ENCODE peak calls at places on chromosomes 12 and 14, in seven cellular contexts. B, J, M, T, O, F and X are unnamed samples.

GRCh38 chr14:63974176-63974575 is 121.4 kb downstream of the SYNE2 start:
- DNase-seq in B (no peak), J (no peak), M (no peak), T (no peak), O (no peak), F (no peak), X (no peak)

GRCh38 chr12:7951671-7952070 is 15.7 kb upstream of the SLC2A3 start:
- DNase-seq in B (no peak), J (no peak), M (no peak), T (no peak), O (no peak), F (peak; percentile 29), X (no peak)

GRCh38 chr14:32407170-32407569 is 78.1 kb downstream of the AKAP6 start:
- DNase-seq in B (no peak), J (no peak), M (no peak), T (no peak), O (no peak), F (no peak), X (no peak)

GRCh38 chr14:105927094-105927475 is 400.7 kb downstream of the TMEM121 start:
- DNase-seq in B (peak; percentile 34), J (no peak), M (no peak), T (no peak), O (no peak), F (no peak), X (no peak)

GRCh38 chr12:49089831-49090773 is 4.5 kb downstream of the DHH start:
- DNase-seq in B (no peak), J (no peak), M (no peak), T (peak; percentile 34), O (peak; percentile 55), F (peak; percentile 73), X (peak; percentile 57)

GRCh38 chr12:1928439-1929121 is 10.1 kb upstream of the CACNA2D4 start:
- DNase-seq in B (no peak), J (no peak), M (no peak), T (no peak), O (no peak), F (no peak), X (peak; percentile 11)

GRCh38 chr12:50017047-50017446 is 8.2 kb downstream of the RACGAP1 start:
- DNase-seq in B (no peak), J (no peak), M (no peak), T (peak; percentile 81), O (no peak), F (peak; percentile 96), X (no peak)

GRCh38 chr14:68140801-68141200 is 321.2 kb downstream of the RAD51B start:
- DNase-seq in B (no peak), J (no peak), M (no peak), T (no peak), O (no peak), F (no peak), X (no peak)

GRCh38 chr12:16228067-16228466 is 49.4 kb downstream of the SLC15A5 start:
- DNase-seq in B (no peak), J (no peak), M (no peak), T (no peak), O (no peak), F (peak; percentile 34), X (no peak)

GRCh38 chr12:84599539-84599938 is 313.1 kb downstream of the SLC6A15 start:
- DNase-seq in B (no peak), J (no peak), M (peak; percentile 54), T (no peak), O (no peak), F (peak; percentile 60), X (no peak)

GRCh38 chr12:54357802-54358619 is 6.3 kb downstream of the GPR84 start:
- DNase-seq in B (no peak), J (peak; percentile 33), M (no peak), T (no peak), O (no peak), F (peak; percentile 64), X (peak; percentile 66)

GRCh38 chr12:27999970-28000369 is 27.4 kb upstream of the PTHLH start:
- DNase-seq in B (no peak), J (no peak), M (no peak), T (no peak), O (no peak), F (peak; percentile 14), X (no peak)

GRCh38 chr12:14393736-14394135 is 28.3 kb downstream of the ATF7IP start:
- DNase-seq in B (no peak), J (no peak), M (no peak), T (no peak), O (no peak), F (peak; percentile 46), X (no peak)

GRCh38 chr14:65850429-65851145 is 438.1 kb downstream of the FUT8 start:
- DNase-seq in B (no peak), J (peak; percentile 20), M (no peak), T (no peak), O (no peak), F (no peak), X (no peak)

GRCh38 chr12:2266666-2267623 is 214.2 kb downstream of the CACNA1C start:
- DNase-seq in B (peak; percentile 25), J (no peak), M (no peak), T (no peak), O (no peak), F (no peak), X (no peak)

DNA sequence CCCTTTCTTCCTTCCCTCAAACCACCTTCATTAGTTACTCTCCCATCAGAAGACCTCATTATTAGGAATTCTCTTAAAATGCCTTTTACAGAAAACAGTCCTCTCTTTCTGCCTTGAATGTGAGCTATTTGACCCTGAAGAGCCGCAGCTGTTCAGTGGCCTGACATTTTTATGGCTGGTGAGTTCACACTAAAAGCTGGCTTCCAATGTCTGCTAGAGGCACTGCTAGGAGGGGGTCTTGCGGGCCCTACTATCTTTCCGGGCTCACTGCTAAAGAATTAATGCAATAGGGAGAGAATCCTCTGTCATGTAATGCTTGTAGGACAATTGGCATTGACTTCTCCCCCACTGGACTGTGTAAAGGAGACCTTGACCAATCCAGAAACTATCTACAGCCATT is 87.7 kb downstream of the GPR135 start:
- DNase-seq in B (no peak), J (no peak), M (no peak), T (no peak), O (no peak), F (no peak), X (no peak)
- H3K27ac ChIP-seq in B (no peak overlapping the region), J (peak overlapping the region; percentile 55), M (no peak overlapping the region), T (peak overlapping the region; percentile 67), O (no peak overlapping the region), F (no peak overlapping the region), X (no peak overlapping the region)

GRCh38 chr14:76181546-76181945 is 29.8 kb downstream of the GPATCH2L start:
- DNase-seq in B (no peak), J (no peak), M (no peak), T (no peak), O (no peak), F (peak; percentile 34), X (peak; percentile 63)

GRCh38 chr14:76174982-76175381 is 23.3 kb downstream of the GPATCH2L start:
- DNase-seq in B (no peak), J (no peak), M (no peak), T (no peak), O (no peak), F (no peak), X (no peak)

DNA sequence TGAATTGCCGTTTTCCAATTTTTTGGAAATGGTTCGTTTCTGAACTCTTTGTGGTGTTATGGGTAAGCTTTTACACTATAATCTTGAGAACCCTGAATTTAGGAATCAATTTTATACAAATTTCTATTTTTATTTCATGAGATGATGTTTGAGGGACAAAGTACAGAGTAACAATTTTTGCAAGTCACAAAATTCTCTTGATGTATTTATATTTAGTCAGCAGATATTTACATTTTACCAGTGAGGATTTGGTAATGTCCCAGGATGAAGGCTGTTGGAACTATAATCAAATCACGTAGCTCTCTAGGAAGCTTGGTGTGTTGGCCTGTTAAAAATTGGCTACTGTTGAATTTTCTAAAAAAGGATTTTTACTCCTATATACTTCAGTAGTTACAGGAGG is 24.2 kb downstream of the GPATCH2L start:
- DNase-seq in B (no peak), J (no peak), M (no peak), T (no peak), O (no peak), F (no peak), X (no peak)
- H3K27ac ChIP-seq in B (no peak overlapping the region), J (no peak overlapping the region), M (no peak overlapping the region), T (no peak overlapping the region), O (no peak overlapping the region), F (no peak overlapping the region), X (no peak overlapping the region)

DNA sequence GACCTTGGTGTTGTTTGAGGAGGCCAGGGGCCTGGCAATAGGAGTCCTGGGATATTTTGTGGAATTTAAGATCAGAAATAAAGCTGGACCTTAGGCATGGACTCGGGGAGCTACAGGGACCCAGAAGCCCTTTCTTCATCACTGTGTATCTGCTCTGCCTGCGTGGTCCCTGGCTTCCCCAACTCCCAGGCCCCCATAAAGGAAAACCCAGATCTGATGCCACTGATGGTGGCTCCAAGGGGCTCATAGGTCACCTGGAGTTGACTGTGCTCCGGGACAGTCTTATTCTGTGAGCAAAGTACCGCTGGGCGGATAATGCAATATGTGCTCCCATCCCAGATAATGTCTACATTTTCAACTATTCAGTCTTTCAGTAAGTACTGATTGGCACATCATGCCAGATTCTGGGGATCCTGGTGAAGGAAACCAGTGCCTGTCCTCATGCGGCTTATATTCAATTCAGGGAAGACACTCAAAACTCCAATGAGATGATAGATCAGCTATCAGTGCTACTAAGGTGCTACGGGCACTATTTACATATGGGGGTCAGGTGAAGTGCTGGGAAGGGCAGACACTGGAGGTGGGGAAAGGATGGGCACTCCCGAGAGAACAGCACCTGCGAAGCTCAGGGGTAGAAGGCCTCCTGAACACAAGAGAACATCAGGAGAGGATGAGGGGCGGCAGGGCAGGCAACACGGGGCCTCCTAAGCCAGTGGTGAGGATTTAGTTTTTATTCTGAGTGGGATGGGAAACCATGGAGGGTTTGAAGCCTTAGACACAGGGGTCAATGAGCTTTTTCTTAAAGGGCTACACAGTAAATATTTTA is 5.5 kb upstream of the SELPLG start:
- DNase-seq in B (no peak), J (no peak), M (no peak), T (no peak), O (no peak), F (no peak), X (no peak)
- H3K27ac ChIP-seq in B (no peak overlapping the region), J (no peak overlapping the region), M (no peak overlapping the region), T (peak overlapping the region; percentile 94), O (no peak overlapping the region), F (no peak overlapping the region), X (no peak overlapping the region)

GRCh38 chr12:31494455-31494854 is 96.5 kb downstream of the DENND5B start:
- DNase-seq in B (no peak), J (no peak), M (no peak), T (no peak), O (no peak), F (no peak), X (no peak)

GRCh38 chr12:31498424-31498823 is 92.5 kb downstream of the DENND5B start:
- DNase-seq in B (no peak), J (no peak), M (no peak), T (no peak), O (no peak), F (no peak), X (no peak)

GRCh38 chr12:31504625-31505222 is 86.2 kb downstream of the DENND5B start:
- DNase-seq in B (no peak), J (no peak), M (no peak), T (no peak), O (no peak), F (no peak), X (no peak)

GRCh38 chr12:31496257-31496656 is 94.7 kb downstream of the DENND5B start:
- DNase-seq in B (no peak), J (no peak), M (no peak), T (no peak), O (no peak), F (peak; percentile 47), X (no peak)

DNA sequence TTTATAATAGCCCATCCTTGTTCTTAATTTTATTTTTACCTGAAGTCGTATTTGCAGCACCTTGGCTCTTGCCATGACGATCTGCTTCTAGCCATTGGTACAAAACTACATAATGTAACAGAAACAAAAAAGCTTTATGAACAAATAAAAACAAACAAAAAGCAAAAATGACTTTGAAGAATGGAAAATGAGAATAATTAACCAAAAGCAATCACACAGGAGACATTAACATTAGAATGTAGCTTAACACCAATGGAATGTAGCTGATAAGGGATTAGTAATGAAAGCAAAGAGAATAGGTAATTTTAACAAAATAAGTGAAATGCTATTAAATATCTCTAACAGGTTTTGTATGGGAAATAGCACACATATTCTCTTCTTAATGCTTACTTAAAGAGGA is 91.4 kb downstream of the DENND5B start:
- DNase-seq in B (no peak), J (no peak), M (no peak), T (no peak), O (no peak), F (no peak), X (no peak)
- H3K27ac ChIP-seq in B (no peak overlapping the region), J (no peak overlapping the region), M (no peak overlapping the region), T (no peak overlapping the region), O (no peak overlapping the region), F (no peak overlapping the region), X (no peak overlapping the region)